ENCODE peak calls at places on chromosomes 4 and X, in ten cellular contexts. One of them, this sample, is unnamed.

GRCh38 chrX:71304561-71304960 is 3.0 kb downstream of the ITGB1BP2 start:
- DNase-seq in prostate gland: no peak
- DNase-seq in ascending aorta: no peak
- DNase-seq in A549: no peak
- DNase-seq in mammary epithelial cell: no peak
- DNase-seq in PC-3: no peak
- DNase-seq in CD8-positive, alpha-beta memory T cell: no peak
- DNase-seq in dorsolateral prefrontal cortex: no peak
- DNase-seq in body of pancreas: no peak
- DNase-seq in tibial nerve: no peak
- DNase-seq in this sample: no peak

GRCh38 chr4:71366776-71367175 is 28.0 kb downstream of the SLC4A4 start:
- DNase-seq in prostate gland: no peak
- DNase-seq in ascending aorta: no peak
- DNase-seq in A549: no peak
- DNase-seq in mammary epithelial cell: no peak
- DNase-seq in PC-3: no peak
- DNase-seq in CD8-positive, alpha-beta memory T cell: no peak
- DNase-seq in dorsolateral prefrontal cortex: no peak
- DNase-seq in body of pancreas: no peak
- DNase-seq in tibial nerve: no peak
- DNase-seq in this sample: no peak

GRCh38 chrX:67622053-67622452 is 78.2 kb downstream of the AR start:
- DNase-seq in prostate gland: no peak
- DNase-seq in ascending aorta: no peak
- DNase-seq in A549: no peak
- DNase-seq in mammary epithelial cell: no peak
- DNase-seq in PC-3: no peak
- DNase-seq in CD8-positive, alpha-beta memory T cell: no peak
- DNase-seq in dorsolateral prefrontal cortex: no peak
- DNase-seq in body of pancreas: no peak
- DNase-seq in tibial nerve: no peak
- DNase-seq in this sample: no peak

GRCh38 chrX:13690836-13691235 is 1.9 kb downstream of the RAB9A start:
- DNase-seq in prostate gland: no peak
- DNase-seq in ascending aorta: no peak
- DNase-seq in A549: no peak
- DNase-seq in mammary epithelial cell: peak
- DNase-seq in PC-3: peak
- DNase-seq in CD8-positive, alpha-beta memory T cell: peak
- DNase-seq in dorsolateral prefrontal cortex: no peak
- DNase-seq in body of pancreas: no peak
- DNase-seq in tibial nerve: no peak
- DNase-seq in this sample: no peak

GRCh38 chrX:154444755-154445246 is 860 bp downstream of the FAM50A start:
- DNase-seq in prostate gland: no peak
- DNase-seq in ascending aorta: no peak
- DNase-seq in A549: no peak
- DNase-seq in mammary epithelial cell: no peak
- DNase-seq in PC-3: no peak
- DNase-seq in CD8-positive, alpha-beta memory T cell: no peak
- DNase-seq in dorsolateral prefrontal cortex: no peak
- DNase-seq in body of pancreas: no peak
- DNase-seq in tibial nerve: no peak
- DNase-seq in this sample: no peak

GRCh38 chr4:14926368-14926767 is 75.9 kb upstream of the CPEB2 start:
- DNase-seq in prostate gland: no peak
- DNase-seq in ascending aorta: no peak
- DNase-seq in A549: no peak
- DNase-seq in mammary epithelial cell: no peak
- DNase-seq in PC-3: no peak
- DNase-seq in CD8-positive, alpha-beta memory T cell: no peak
- DNase-seq in dorsolateral prefrontal cortex: no peak
- DNase-seq in body of pancreas: no peak
- DNase-seq in tibial nerve: no peak
- DNase-seq in this sample: no peak

GRCh38 chr4:94457692-94458106 is 6.0 kb downstream of the PDLIM5 start:
- DNase-seq in prostate gland: no peak
- DNase-seq in ascending aorta: no peak
- DNase-seq in A549: no peak
- DNase-seq in mammary epithelial cell: no peak
- DNase-seq in PC-3: no peak
- DNase-seq in CD8-positive, alpha-beta memory T cell: no peak
- DNase-seq in dorsolateral prefrontal cortex: no peak
- DNase-seq in body of pancreas: no peak
- DNase-seq in tibial nerve: no peak
- DNase-seq in this sample: no peak

GRCh38 chr4:10747186-10747585 is 62.6 kb upstream of the CLNK start:
- DNase-seq in prostate gland: no peak
- DNase-seq in ascending aorta: no peak
- DNase-seq in A549: no peak
- DNase-seq in mammary epithelial cell: no peak
- DNase-seq in PC-3: no peak
- DNase-seq in CD8-positive, alpha-beta memory T cell: no peak
- DNase-seq in dorsolateral prefrontal cortex: no peak
- DNase-seq in body of pancreas: no peak
- DNase-seq in tibial nerve: no peak
- DNase-seq in this sample: no peak

GRCh38 chrX:22699591-22700091 is 300.1 kb upstream of the DDX53 start:
- DNase-seq in prostate gland: peak
- DNase-seq in ascending aorta: no peak
- DNase-seq in A549: no peak
- DNase-seq in mammary epithelial cell: no peak
- DNase-seq in PC-3: peak
- DNase-seq in CD8-positive, alpha-beta memory T cell: no peak
- DNase-seq in dorsolateral prefrontal cortex: no peak
- DNase-seq in body of pancreas: no peak
- DNase-seq in tibial nerve: peak
- DNase-seq in this sample: no peak
- H3K27ac ChIP-seq in prostate gland: no peak
- H3K27ac ChIP-seq in ascending aorta: no peak
- H3K27ac ChIP-seq in A549: no peak
- H3K27ac ChIP-seq in mammary epithelial cell: no peak
- H3K27ac ChIP-seq in PC-3: no peak
- H3K27ac ChIP-seq in CD8-positive, alpha-beta memory T cell: no peak
- H3K27ac ChIP-seq in dorsolateral prefrontal cortex: no peak
- H3K27ac ChIP-seq in body of pancreas: no peak
- H3K27ac ChIP-seq in tibial nerve: no peak
- H3K27ac ChIP-seq in this sample: peak

GRCh38 chr4:119832731-119833233 is 204.2 kb upstream of the PDE5A start:
- DNase-seq in prostate gland: no peak
- DNase-seq in ascending aorta: no peak
- DNase-seq in A549: no peak
- DNase-seq in mammary epithelial cell: no peak
- DNase-seq in PC-3: no peak
- DNase-seq in CD8-positive, alpha-beta memory T cell: no peak
- DNase-seq in dorsolateral prefrontal cortex: no peak
- DNase-seq in body of pancreas: no peak
- DNase-seq in tibial nerve: no peak
- DNase-seq in this sample: no peak

GRCh38 chr4:119835511-119835910 is 206.9 kb upstream of the PDE5A start:
- DNase-seq in prostate gland: no peak
- DNase-seq in ascending aorta: no peak
- DNase-seq in A549: no peak
- DNase-seq in mammary epithelial cell: no peak
- DNase-seq in PC-3: no peak
- DNase-seq in CD8-positive, alpha-beta memory T cell: no peak
- DNase-seq in dorsolateral prefrontal cortex: no peak
- DNase-seq in body of pancreas: no peak
- DNase-seq in tibial nerve: no peak
- DNase-seq in this sample: no peak

GRCh38 chr4:119833611-119834010 is 205.0 kb upstream of the PDE5A start:
- DNase-seq in prostate gland: no peak
- DNase-seq in ascending aorta: no peak
- DNase-seq in A549: no peak
- DNase-seq in mammary epithelial cell: no peak
- DNase-seq in PC-3: no peak
- DNase-seq in CD8-positive, alpha-beta memory T cell: no peak
- DNase-seq in dorsolateral prefrontal cortex: no peak
- DNase-seq in body of pancreas: no peak
- DNase-seq in tibial nerve: no peak
- DNase-seq in this sample: no peak

DNA sequence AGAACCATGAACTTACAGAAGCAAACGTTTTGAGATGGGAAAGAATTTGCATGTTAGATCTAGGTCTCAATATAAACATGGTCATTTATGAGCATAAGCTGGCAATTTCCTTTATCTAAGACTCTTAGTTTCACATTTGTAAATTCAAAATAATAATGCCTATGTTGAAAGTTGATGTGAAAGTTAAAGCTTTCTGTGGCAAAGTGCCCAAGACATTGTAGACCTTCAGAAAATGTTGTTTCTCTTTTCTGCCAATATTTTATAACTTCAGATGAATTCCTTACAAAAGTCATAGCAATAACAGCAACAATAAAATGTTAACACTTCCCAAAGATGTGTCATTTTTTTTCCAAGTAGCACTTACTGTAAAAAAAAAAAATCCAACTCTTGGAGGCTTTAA is 206.3 kb upstream of the PDE5A start:
- DNase-seq in prostate gland: no peak
- DNase-seq in ascending aorta: no peak
- DNase-seq in A549: no peak
- DNase-seq in mammary epithelial cell: no peak
- DNase-seq in PC-3: no peak
- DNase-seq in CD8-positive, alpha-beta memory T cell: no peak
- DNase-seq in dorsolateral prefrontal cortex: no peak
- DNase-seq in body of pancreas: no peak
- DNase-seq in tibial nerve: no peak
- DNase-seq in this sample: no peak
- H3K27ac ChIP-seq in prostate gland: no peak
- H3K27ac ChIP-seq in ascending aorta: peak
- H3K27ac ChIP-seq in A549: no peak
- H3K27ac ChIP-seq in mammary epithelial cell: no peak
- H3K27ac ChIP-seq in PC-3: no peak
- H3K27ac ChIP-seq in CD8-positive, alpha-beta memory T cell: no peak
- H3K27ac ChIP-seq in dorsolateral prefrontal cortex: no peak
- H3K27ac ChIP-seq in body of pancreas: no peak
- H3K27ac ChIP-seq in tibial nerve: no peak
- H3K27ac ChIP-seq in this sample: peak

GRCh38 chr4:98527528-98527927 is 130.9 kb downstream of the TSPAN5 start:
- DNase-seq in prostate gland: no peak
- DNase-seq in ascending aorta: no peak
- DNase-seq in A549: no peak
- DNase-seq in mammary epithelial cell: no peak
- DNase-seq in PC-3: no peak
- DNase-seq in CD8-positive, alpha-beta memory T cell: no peak
- DNase-seq in dorsolateral prefrontal cortex: no peak
- DNase-seq in body of pancreas: no peak
- DNase-seq in tibial nerve: no peak
- DNase-seq in this sample: no peak

GRCh38 chr4:98521486-98521885 is 136.9 kb downstream of the TSPAN5 start:
- DNase-seq in prostate gland: no peak
- DNase-seq in ascending aorta: no peak
- DNase-seq in A549: no peak
- DNase-seq in mammary epithelial cell: no peak
- DNase-seq in PC-3: no peak
- DNase-seq in CD8-positive, alpha-beta memory T cell: no peak
- DNase-seq in dorsolateral prefrontal cortex: no peak
- DNase-seq in body of pancreas: no peak
- DNase-seq in tibial nerve: no peak
- DNase-seq in this sample: no peak

GRCh38 chr4:98522603-98523395 is 135.6 kb downstream of the TSPAN5 start:
- DNase-seq in prostate gland: no peak
- DNase-seq in ascending aorta: no peak
- DNase-seq in A549: no peak
- DNase-seq in mammary epithelial cell: peak
- DNase-seq in PC-3: peak
- DNase-seq in CD8-positive, alpha-beta memory T cell: no peak
- DNase-seq in dorsolateral prefrontal cortex: no peak
- DNase-seq in body of pancreas: no peak
- DNase-seq in tibial nerve: no peak
- DNase-seq in this sample: no peak

GRCh38 chr4:98522062-98522461 is 136.3 kb downstream of the TSPAN5 start:
- DNase-seq in prostate gland: no peak
- DNase-seq in ascending aorta: no peak
- DNase-seq in A549: no peak
- DNase-seq in mammary epithelial cell: no peak
- DNase-seq in PC-3: no peak
- DNase-seq in CD8-positive, alpha-beta memory T cell: no peak
- DNase-seq in dorsolateral prefrontal cortex: no peak
- DNase-seq in body of pancreas: no peak
- DNase-seq in tibial nerve: no peak
- DNase-seq in this sample: no peak

DNA sequence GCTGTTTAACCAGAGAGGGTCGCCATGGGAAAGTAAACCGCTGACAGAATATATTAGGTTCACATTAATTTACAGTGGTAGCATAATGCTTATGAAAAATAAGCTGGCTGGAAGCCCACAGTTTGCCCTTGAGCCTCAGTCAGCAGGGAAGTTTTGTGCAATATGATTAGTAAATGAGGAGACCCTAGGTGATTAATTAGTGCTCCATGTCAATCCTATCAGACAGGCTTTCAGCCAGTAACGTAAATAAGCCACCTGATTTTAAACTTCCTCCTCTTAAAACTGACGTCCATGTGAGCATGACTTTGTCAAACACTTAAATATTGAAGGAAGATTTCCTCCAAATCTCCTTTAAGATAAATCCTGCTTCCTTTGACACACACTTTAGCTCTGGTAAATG is 134.1 kb downstream of the TSPAN5 start:
- DNase-seq in prostate gland: no peak
- DNase-seq in ascending aorta: no peak
- DNase-seq in A549: no peak
- DNase-seq in mammary epithelial cell: no peak
- DNase-seq in PC-3: no peak
- DNase-seq in CD8-positive, alpha-beta memory T cell: no peak
- DNase-seq in dorsolateral prefrontal cortex: no peak
- DNase-seq in body of pancreas: no peak
- DNase-seq in tibial nerve: no peak
- DNase-seq in this sample: no peak
- H3K27ac ChIP-seq in prostate gland: no peak
- H3K27ac ChIP-seq in ascending aorta: no peak
- H3K27ac ChIP-seq in A549: peak
- H3K27ac ChIP-seq in mammary epithelial cell: no peak
- H3K27ac ChIP-seq in PC-3: peak
- H3K27ac ChIP-seq in CD8-positive, alpha-beta memory T cell: no peak
- H3K27ac ChIP-seq in dorsolateral prefrontal cortex: no peak
- H3K27ac ChIP-seq in body of pancreas: no peak
- H3K27ac ChIP-seq in tibial nerve: no peak
- H3K27ac ChIP-seq in this sample: no peak

GRCh38 chr4:140047017-140047640 is 106.9 kb downstream of the MAML3 start:
- DNase-seq in prostate gland: peak
- DNase-seq in ascending aorta: peak
- DNase-seq in A549: no peak
- DNase-seq in mammary epithelial cell: no peak
- DNase-seq in PC-3: peak
- DNase-seq in CD8-positive, alpha-beta memory T cell: no peak
- DNase-seq in dorsolateral prefrontal cortex: peak
- DNase-seq in body of pancreas: peak
- DNase-seq in tibial nerve: no peak
- DNase-seq in this sample: no peak

GRCh38 chr4:140049024-140049923 is 104.7 kb downstream of the MAML3 start:
- DNase-seq in prostate gland: peak
- DNase-seq in ascending aorta: peak
- DNase-seq in A549: peak
- DNase-seq in mammary epithelial cell: peak
- DNase-seq in PC-3: peak
- DNase-seq in CD8-positive, alpha-beta memory T cell: peak
- DNase-seq in dorsolateral prefrontal cortex: peak
- DNase-seq in body of pancreas: peak
- DNase-seq in tibial nerve: peak
- DNase-seq in this sample: peak

GRCh38 chr4:140048419-140049022 is 105.5 kb downstream of the MAML3 start:
- DNase-seq in prostate gland: no peak
- DNase-seq in ascending aorta: no peak
- DNase-seq in A549: no peak
- DNase-seq in mammary epithelial cell: no peak
- DNase-seq in PC-3: peak
- DNase-seq in CD8-positive, alpha-beta memory T cell: no peak
- DNase-seq in dorsolateral prefrontal cortex: no peak
- DNase-seq in body of pancreas: no peak
- DNase-seq in tibial nerve: no peak
- DNase-seq in this sample: no peak

GRCh38 chr4:140046573-140046972 is 107.4 kb downstream of the MAML3 start:
- DNase-seq in prostate gland: no peak
- DNase-seq in ascending aorta: no peak
- DNase-seq in A549: no peak
- DNase-seq in mammary epithelial cell: no peak
- DNase-seq in PC-3: peak
- DNase-seq in CD8-positive, alpha-beta memory T cell: no peak
- DNase-seq in dorsolateral prefrontal cortex: no peak
- DNase-seq in body of pancreas: no peak
- DNase-seq in tibial nerve: no peak
- DNase-seq in this sample: no peak

DNA sequence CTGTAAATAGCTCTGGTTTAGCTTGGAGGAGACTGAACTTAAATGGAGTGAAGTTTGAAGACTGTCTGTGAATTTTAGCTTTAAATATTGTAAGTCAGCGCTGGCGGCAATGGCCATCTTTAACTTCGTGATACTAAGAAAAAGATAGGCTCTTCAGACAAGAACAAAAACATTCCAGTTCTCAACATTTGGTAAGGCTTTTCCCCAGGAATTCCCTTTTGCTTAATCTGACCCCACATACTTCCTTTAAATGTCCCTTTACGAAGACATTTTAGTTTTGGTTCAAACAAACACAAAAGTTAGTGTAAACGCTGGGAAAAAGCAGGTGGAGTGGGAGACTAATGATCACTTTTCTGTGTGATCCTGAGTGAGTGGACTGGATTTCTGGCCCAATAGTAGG is 106.2 kb downstream of the MAML3 start:
- DNase-seq in prostate gland: no peak
- DNase-seq in ascending aorta: no peak
- DNase-seq in A549: no peak
- DNase-seq in mammary epithelial cell: no peak
- DNase-seq in PC-3: no peak
- DNase-seq in CD8-positive, alpha-beta memory T cell: no peak
- DNase-seq in dorsolateral prefrontal cortex: no peak
- DNase-seq in body of pancreas: no peak
- DNase-seq in tibial nerve: no peak
- DNase-seq in this sample: no peak
- H3K27ac ChIP-seq in prostate gland: peak
- H3K27ac ChIP-seq in ascending aorta: peak
- H3K27ac ChIP-seq in A549: peak
- H3K27ac ChIP-seq in mammary epithelial cell: no peak
- H3K27ac ChIP-seq in PC-3: peak
- H3K27ac ChIP-seq in CD8-positive, alpha-beta memory T cell: no peak
- H3K27ac ChIP-seq in dorsolateral prefrontal cortex: peak
- H3K27ac ChIP-seq in body of pancreas: no peak
- H3K27ac ChIP-seq in tibial nerve: no peak
- H3K27ac ChIP-seq in this sample: no peak